ENCODE peak calls at places on chromosomes 6 and 20, in ten cellular contexts. I, U, G, H, X, N, B, Z, R and E are unnamed samples.

GRCh38 chr6:166592818-166593217 is 6.3 kb upstream of the RAMACL start:
- DNase-seq in I (no peak), U (peak; percentile 53), G (peak; percentile 73), H (no peak), X (no peak), N (no peak), B (no peak), Z (no peak), R (no peak), E (no peak)

GRCh38 chr20:7723284-7723683 is 217.0 kb downstream of the HAO1 start:
- DNase-seq in I (no peak), U (peak; percentile 94), G (peak; percentile 57), H (no peak), X (no peak), N (no peak), B (no peak), Z (no peak), R (no peak), E (no peak)

GRCh38 chr6:53543341-53544010 is 1.4 kb downstream of the GCLC start:
- DNase-seq in I (no peak), U (peak; percentile 34), G (no peak), H (no peak), X (no peak), N (no peak), B (no peak), Z (no peak), R (no peak), E (no peak)

GRCh38 chr20:59788811-59789210 is 144.6 kb downstream of the SYCP2 start:
- DNase-seq in I (peak; percentile 1), U (no peak), G (no peak), H (no peak), X (peak; percentile 4), N (no peak), B (no peak), Z (no peak), R (no peak), E (no peak)

GRCh38 chr6:137290601-137291261 is 71.5 kb upstream of the IFNGR1 start:
- DNase-seq in I (no peak), U (no peak), G (peak; percentile 47), H (no peak), X (no peak), N (no peak), B (no peak), Z (no peak), R (no peak), E (no peak)

GRCh38 chr6:95230071-95230740 is 347.1 kb upstream of the MANEA start:
- DNase-seq in I (no peak), U (no peak), G (no peak), H (no peak), X (peak; percentile 35), N (no peak), B (no peak), Z (no peak), R (no peak), E (no peak)

GRCh38 chr6:44059359-44060342 is 67.6 kb downstream of the MRPL14 start:
- DNase-seq in I (no peak), U (peak; percentile 95), G (peak; percentile 58), H (no peak), X (no peak), N (no peak), B (no peak), Z (no peak), R (no peak), E (no peak)

GRCh38 chr6:149127212-149127611 is 190.3 kb upstream of the TAB2 start:
- DNase-seq in I (no peak), U (peak; percentile 66), G (peak; percentile 61), H (peak; percentile 48), X (no peak), N (no peak), B (no peak), Z (no peak), R (no peak), E (no peak)

GRCh38 chr6:115570326-115570725 is 490.4 kb downstream of the FRK start:
- DNase-seq in I (no peak), U (no peak), G (peak; percentile 92), H (no peak), X (no peak), N (no peak), B (no peak), Z (no peak), R (no peak), E (no peak)

GRCh38 chr20:64146301-64146935 is 17.8 kb upstream of the MYT1 start:
- DNase-seq in I (no peak), U (no peak), G (no peak), H (no peak), X (peak; percentile 87), N (no peak), B (no peak), Z (no peak), R (no peak), E (peak; percentile 72)

GRCh38 chr6:77548662-77549366 is 85.5 kb upstream of the HTR1B start:
- DNase-seq in I (no peak), U (no peak), G (no peak), H (no peak), X (no peak), N (no peak), B (no peak), Z (no peak), R (no peak), E (no peak)

GRCh38 chr6:142857609-142858195 is 87.3 kb downstream of the HIVEP2 start:
- DNase-seq in I (no peak), U (no peak), G (no peak), H (no peak), X (no peak), N (no peak), B (peak; percentile 30), Z (no peak), R (no peak), E (no peak)

GRCh38 chr20:33438481-33438880 is 5.1 kb downstream of the SNTA1 start:
- DNase-seq in I (no peak), U (no peak), G (no peak), H (no peak), X (no peak), N (no peak), B (no peak), Z (no peak), R (no peak), E (no peak)

GRCh38 chr20:12012241-12013222 is 94.8 kb downstream of the BTBD3 start:
- DNase-seq in I (no peak), U (peak; percentile 74), G (peak; percentile 15), H (peak; percentile 31), X (peak; percentile 66), N (peak; percentile 45), B (no peak), Z (no peak), R (peak; percentile 56), E (peak; percentile 18)

GRCh38 chr6:2667617-2668016 is 83.1 kb downstream of the MYLK4 start:
- DNase-seq in I (no peak), U (no peak), G (no peak), H (no peak), X (no peak), N (no peak), B (no peak), Z (no peak), R (no peak), E (no peak)

GRCh38 chr6:26086214-26086613 is 1.0 kb upstream of the HFE start:
- DNase-seq in I (no peak), U (no peak), G (no peak), H (no peak), X (no peak), N (no peak), B (peak; percentile 29), Z (peak; percentile 16), R (no peak), E (no peak)

GRCh38 chr6:13810688-13811446 is 3.5 kb downstream of the MCUR1 start:
- DNase-seq in I (no peak), U (no peak), G (no peak), H (no peak), X (no peak), N (peak; percentile 8), B (no peak), Z (no peak), R (no peak), E (no peak)

GRCh38 chr6:71421611-71422010 is 133.0 kb downstream of the OGFRL1 start:
- DNase-seq in I (no peak), U (no peak), G (no peak), H (no peak), X (no peak), N (no peak), B (no peak), Z (no peak), R (no peak), E (no peak)

GRCh38 chr6:37130704-37131103 is 39.2 kb upstream of the PIM1 start:
- DNase-seq in I (no peak), U (no peak), G (peak; percentile 46), H (no peak), X (no peak), N (no peak), B (no peak), Z (no peak), R (no peak), E (no peak)

GRCh38 chr20:48841196-48841860 is 13.5 kb upstream of the PREX1 start:
- DNase-seq in I (no peak), U (no peak), G (peak; percentile 29), H (no peak), X (no peak), N (no peak), B (no peak), Z (no peak), R (no peak), E (no peak)

GRCh38 chr6:13988908-13989307 is 64.2 kb downstream of the RNF182 start:
- DNase-seq in I (no peak), U (no peak), G (no peak), H (no peak), X (no peak), N (no peak), B (no peak), Z (no peak), R (no peak), E (no peak)

GRCh38 chr6:63530984-63531383 is 41.3 kb upstream of the LOC128125822 start:
- DNase-seq in I (no peak), U (no peak), G (no peak), H (no peak), X (no peak), N (no peak), B (no peak), Z (no peak), R (no peak), E (no peak)

GRCh38 chr20:61933951-61934715 is 131.5 kb downstream of the TAF4 start:
- DNase-seq in I (no peak), U (no peak), G (no peak), H (no peak), X (no peak), N (no peak), B (no peak), Z (no peak), R (no peak), E (peak; percentile 14)

GRCh38 chr20:54468082-54468481 is 7.3 kb upstream of the DOK5 start:
- DNase-seq in I (no peak), U (no peak), G (no peak), H (no peak), X (no peak), N (no peak), B (no peak), Z (no peak), R (no peak), E (no peak)

GRCh38 chr20:23583526-23583925 is 15.2 kb upstream of the CST9L start:
- DNase-seq in I (no peak), U (no peak), G (no peak), H (no peak), X (no peak), N (no peak), B (no peak), Z (no peak), R (no peak), E (no peak)

GRCh38 chr20:13401596-13401995 is 180.5 kb downstream of the ISM1 start:
- DNase-seq in I (no peak), U (peak; percentile 22), G (peak; percentile 14), H (no peak), X (no peak), N (no peak), B (no peak), Z (no peak), R (no peak), E (no peak)

GRCh38 chr6:13712485-13712990 is 903 bp upstream of the RANBP9 start:
- DNase-seq in I (no peak), U (peak; percentile 51), G (no peak), H (no peak), X (no peak), N (no peak), B (no peak), Z (no peak), R (no peak), E (no peak)

GRCh38 chr20:49685809-49686208 is 27.9 kb downstream of the B4GALT5 start:
- DNase-seq in I (no peak), U (peak; percentile 74), G (peak; percentile 51), H (no peak), X (no peak), N (no peak), B (no peak), Z (no peak), R (peak; percentile 61), E (no peak)